ENCODE peak calls at places on chromosome 2, in six cellular contexts. P is transverse colon, F is sigmoid colon, M is SK-N-SH, O is H1, D is K562. U is an unnamed sample.

GRCh38 chr2:43184339-43184895 is 42.0 kb downstream of the ZFP36L2 start:
- DNase-seq in P (peak), F (no peak), M (no peak), O (no peak), D (peak), U (no peak)

GRCh38 chr2:95159690-95160449 is at the start of gene ZNF514:
- DNase-seq in P (peak), F (peak), M (peak), O (no peak), D (peak), U (peak)

GRCh38 chr2:55358451-55358850 is 61.2 kb downstream of the CCDC88A start:
- DNase-seq in P (no peak), F (no peak), M (no peak), O (no peak), D (no peak), U (no peak)

GRCh38 chr2:191166111-191166755 is 15.4 kb upstream of the STAT4 start:
- DNase-seq in P (no peak), F (no peak), M (no peak), O (no peak), D (no peak), U (no peak)

GRCh38 chr2:43482974-43483373 is 112.9 kb downstream of the THADA start:
- DNase-seq in P (peak), F (peak), M (no peak), O (no peak), D (no peak), U (no peak)

GRCh38 chr2:26352892-26353291 is 6.3 kb upstream of the ADGRF3 start:
- DNase-seq in P (no peak), F (no peak), M (no peak), O (no peak), D (peak), U (no peak)

GRCh38 chr2:119760237-119760807 is 600 bp downstream of the PTPN4 start:
- DNase-seq in P (peak), F (peak), M (no peak), O (no peak), D (no peak), U (peak)

GRCh38 chr2:96541753-96542152 is 5.2 kb downstream of the ARID5A start:
- DNase-seq in P (no peak), F (peak), M (peak), O (no peak), D (no peak), U (peak)

GRCh38 chr2:150889141-150889540 is 372.5 kb downstream of the RBM43 start:
- DNase-seq in P (no peak), F (no peak), M (no peak), O (no peak), D (no peak), U (no peak)

GRCh38 chr2:128638741-128639477 is 320.2 kb upstream of the HS6ST1 start:
- DNase-seq in P (no peak), F (peak), M (peak), O (peak), D (no peak), U (peak)

GRCh38 chr2:15316370-15316814 is 244.7 kb downstream of the NBAS start:
- DNase-seq in P (no peak), F (no peak), M (no peak), O (no peak), D (no peak), U (no peak)

GRCh38 chr2:42784204-42784880 is 8.0 kb downstream of the HAAO start:
- DNase-seq in P (no peak), F (no peak), M (peak), O (no peak), D (no peak), U (no peak)

GRCh38 chr2:3459185-3460015 is 59.9 kb downstream of the ADI1 start:
- DNase-seq in P (no peak), F (no peak), M (peak), O (no peak), D (no peak), U (peak)

GRCh38 chr2:147198651-147199171 is 646.1 kb upstream of the ACVR2A start:
- DNase-seq in P (no peak), F (no peak), M (no peak), O (no peak), D (no peak), U (no peak)

GRCh38 chr2:108169982-108170625 is 69.7 kb upstream of the SULT1C3 start:
- DNase-seq in P (no peak), F (no peak), M (peak), O (no peak), D (no peak), U (no peak)

GRCh38 chr2:206392118-206392517 is 51.2 kb upstream of the ADAM23 start:
- DNase-seq in P (no peak), F (no peak), M (peak), O (peak), D (peak), U (no peak)

GRCh38 chr2:187470698-187471097 is 22.6 kb upstream of the CALCRL start:
- DNase-seq in P (no peak), F (no peak), M (no peak), O (no peak), D (no peak), U (no peak)

GRCh38 chr2:230160112-230160660 is 59.6 kb downstream of the SP110 start:
- DNase-seq in P (peak), F (no peak), M (peak), O (peak), D (peak), U (peak)

GRCh38 chr2:140589273-140589672 is 1541.5 kb downstream of the LRP1B start:
- DNase-seq in P (no peak), F (no peak), M (no peak), O (no peak), D (no peak), U (no peak)

GRCh38 chr2:73985318-73986084 is 791 bp downstream of the TET3 start:
- DNase-seq in P (peak), F (peak), M (peak), O (no peak), D (peak), U (peak)

GRCh38 chr2:33020883-33021282 is 74.1 kb downstream of the LTBP1 start:
- DNase-seq in P (no peak), F (no peak), M (no peak), O (no peak), D (no peak), U (no peak)

GRCh38 chr2:68901199-68901515 is 30.0 kb upstream of the BMP10 start:
- DNase-seq in P (no peak), F (no peak), M (no peak), O (no peak), D (no peak), U (no peak)

GRCh38 chr2:219296142-219296541 is 13.1 kb downstream of the PTPRN start:
- DNase-seq in P (no peak), F (peak), M (no peak), O (no peak), D (peak), U (no peak)

GRCh38 chr2:64730551-64731305 is 77.0 kb upstream of the SERTAD2 start:
- DNase-seq in P (peak), F (peak), M (peak), O (no peak), D (no peak), U (no peak)

GRCh38 chr2:226031078-226031937 is 631.8 kb downstream of the NYAP2 start:
- DNase-seq in P (peak), F (peak), M (peak), O (peak), D (no peak), U (peak)

GRCh38 chr2:30608643-30609042 is 161.6 kb downstream of the LCLAT1 start:
- DNase-seq in P (no peak), F (no peak), M (no peak), O (no peak), D (peak), U (no peak)

GRCh38 chr2:210502997-210503621 is 26.6 kb upstream of the LANCL1 start:
- DNase-seq in P (peak), F (no peak), M (peak), O (peak), D (peak), U (no peak)

GRCh38 chr2:45287040-45287439 is 277.8 kb upstream of the SIX2 start:
- DNase-seq in P (no peak), F (no peak), M (no peak), O (no peak), D (no peak), U (no peak)

GRCh38 chr2:4973973-4974372 is 718.2 kb upstream of the SOX11 start:
- DNase-seq in P (no peak), F (no peak), M (no peak), O (no peak), D (no peak), U (no peak)

DNA sequence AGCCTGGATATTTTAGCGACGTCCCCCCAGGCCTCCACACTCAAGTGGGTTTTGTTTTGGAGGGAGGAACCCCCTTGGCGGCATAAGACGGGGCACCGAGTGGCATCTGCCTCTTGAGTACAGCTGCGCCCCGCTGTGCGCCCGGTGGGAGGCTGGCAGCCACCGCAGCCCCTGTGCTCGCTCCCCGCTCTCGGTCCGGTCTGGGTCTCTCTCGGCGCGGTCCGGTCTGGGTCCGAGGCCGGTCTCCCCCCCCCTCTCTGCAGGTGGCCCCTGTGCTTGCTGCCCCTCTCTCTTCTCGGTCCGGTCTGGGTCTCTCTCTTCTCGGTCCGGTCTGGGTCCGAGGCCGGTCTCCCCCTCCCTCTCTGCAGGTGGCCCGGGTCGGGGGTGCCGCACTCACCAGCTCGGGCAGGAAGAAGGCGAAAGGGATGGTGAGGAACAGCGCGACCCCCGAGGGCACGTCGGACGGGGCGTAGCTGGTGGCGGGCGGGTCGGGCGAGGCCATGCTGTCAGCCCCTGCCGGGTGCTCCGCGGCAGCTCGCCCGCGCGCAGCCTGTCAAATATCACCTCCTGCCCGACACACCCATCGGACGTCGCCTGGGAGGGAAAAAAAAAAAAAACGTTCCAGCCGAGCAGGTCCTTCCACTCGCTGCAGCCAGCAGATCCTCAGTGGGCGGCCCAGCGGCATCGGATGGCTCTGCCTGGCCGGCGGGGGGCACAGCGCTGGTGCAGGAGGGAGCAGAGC is at the start of gene MALL:
- DNase-seq in P (peak), F (no peak), M (peak), O (no peak), D (no peak), U (peak)
- TF ChIP-seq POLR2AphosphoS5 in P (peak), F (no peak), M (no peak), O (no peak), D (no peak), U (peak)

GRCh38 chr2:212254331-212254730 is 284.3 kb downstream of the ERBB4 start:
- DNase-seq in P (no peak), F (no peak), M (peak), O (no peak), D (no peak), U (no peak)
- TF ChIP-seq EP300 in P (no peak), F (no peak), M (no peak), O (no peak), D (no peak), U (no peak)

DNA sequence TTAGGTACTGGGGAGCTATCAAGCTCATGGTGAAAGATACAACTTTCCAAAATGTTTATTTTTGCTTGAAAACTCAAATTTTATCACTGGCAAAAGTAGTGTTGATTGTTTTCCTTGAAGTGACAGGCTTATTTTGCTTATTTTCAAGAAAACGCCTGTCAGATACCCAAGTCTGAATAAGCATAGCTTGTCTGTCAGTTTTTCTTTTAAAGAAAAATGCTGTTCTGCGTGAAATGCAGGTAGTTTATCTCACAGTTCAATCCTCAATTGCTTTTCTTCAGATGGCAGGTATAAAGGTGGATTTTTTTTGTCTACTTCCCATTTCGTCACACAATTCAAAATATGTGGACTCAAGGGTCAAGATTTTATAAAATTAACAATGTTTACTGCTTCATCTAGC is 102.6 kb upstream of the SLC38A11 start:
- DNase-seq in P (no peak), F (no peak), M (no peak), O (no peak), D (no peak), U (no peak)
- TF ChIP-seq POLR2AphosphoS5 in P (no peak), F (no peak), M (no peak), O (no peak), D (no peak), U (no peak)

GRCh38 chr2:173249661-173250641 is 104.7 kb upstream of the CDCA7 start:
- DNase-seq in P (no peak), F (no peak), M (no peak), O (no peak), D (no peak), U (no peak)
- TF ChIP-seq EP300 in P (no peak), F (no peak), M (no peak), O (no peak), D (no peak), U (no peak)

DNA sequence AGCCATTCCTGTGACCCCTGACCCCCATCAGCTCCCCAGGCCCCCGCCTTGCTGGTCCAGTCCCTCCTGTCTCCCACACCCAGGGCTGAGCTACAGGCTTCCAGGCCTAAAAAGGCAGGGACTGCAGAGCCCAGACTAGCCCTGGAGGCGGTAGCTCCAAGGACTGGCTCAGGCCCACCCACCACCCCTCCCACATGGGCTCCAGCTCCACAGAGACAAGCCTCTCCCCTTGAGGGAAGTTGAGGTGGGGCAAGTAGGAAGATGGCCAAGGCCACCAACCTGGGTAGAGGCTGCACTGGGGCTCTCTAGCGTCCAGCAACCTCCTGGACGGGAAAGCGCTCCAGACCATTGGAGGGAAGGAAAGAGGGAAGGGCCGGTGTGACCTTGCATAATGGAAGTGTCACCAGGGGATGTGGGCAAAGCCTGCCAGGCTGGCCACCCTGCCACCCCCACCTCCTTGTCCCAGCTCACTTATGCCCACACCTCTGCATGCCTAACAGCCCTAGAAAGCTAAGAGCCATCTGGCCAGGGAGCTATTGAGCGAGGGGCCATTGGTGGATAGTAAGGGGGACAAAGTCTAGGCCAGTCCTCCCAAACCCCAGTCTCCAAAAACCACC is 63.1 kb downstream of the TNS1 start:
- DNase-seq in P (no peak), F (peak), M (no peak), O (no peak), D (no peak), U (peak)
- TF ChIP-seq POLR2AphosphoS5 in P (peak), F (peak), M (no peak), O (no peak), D (no peak), U (no peak)

DNA sequence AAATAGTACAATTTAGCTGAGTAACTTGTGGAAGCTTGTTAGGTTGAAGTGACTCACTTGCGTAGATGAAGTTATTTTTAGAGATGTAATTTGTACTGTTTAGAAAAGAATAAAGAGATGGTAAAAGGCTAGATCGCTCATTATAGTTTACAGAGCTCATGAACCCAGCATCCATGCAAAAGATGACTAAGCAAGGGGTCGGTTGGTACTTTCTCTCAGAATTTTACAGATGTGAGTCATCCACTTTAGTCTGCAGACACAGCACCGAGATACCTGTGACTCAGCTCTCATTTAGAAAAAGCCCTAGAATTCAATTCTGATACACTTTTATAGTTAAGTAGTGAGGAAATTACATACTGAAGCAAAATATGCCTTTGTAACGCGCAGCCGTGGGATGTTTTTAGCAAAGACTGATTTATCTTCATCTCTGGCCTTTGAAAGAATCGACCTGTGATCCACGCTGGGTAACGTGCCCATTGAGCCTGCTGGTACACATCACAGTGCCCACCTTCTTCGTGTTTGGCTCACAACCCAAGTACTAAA is 116.5 kb upstream of the FOSL2 start:
- DNase-seq in P (no peak), F (no peak), M (no peak), O (no peak), D (peak), U (no peak)
- TF ChIP-seq EP300 in P (no peak), F (peak), M (peak), O (no peak), D (no peak), U (peak)

GRCh38 chr2:168050377-168050776 is 197.0 kb downstream of the STK39 start:
- DNase-seq in P (no peak), F (no peak), M (no peak), O (no peak), D (no peak), U (no peak)
- TF ChIP-seq POLR2AphosphoS5 in P (no peak), F (no peak), M (no peak), O (no peak), D (no peak), U (no peak)